ENCODE peak calls at places on chromosome 6, in five cellular contexts. B, Q, T, G and V are unnamed samples.

GRCh38 chr6:106975699-106976032 is 1.1 kb upstream of the CD24 start:
- DNase-seq in B (no peak), Q (no peak), T (no peak), G (no peak), V (no peak)

GRCh38 chr6:31558631-31559500 is 11.5 kb downstream of the NFKBIL1 start:
- DNase-seq in B (no peak), Q (no peak), T (no peak), G (peak; percentile 72), V (peak; percentile 87)

GRCh38 chr6:136787726-136788068 is 4.6 kb downstream of the MAP3K5 start:
- DNase-seq in B (no peak), Q (no peak), T (no peak), G (no peak), V (no peak)

GRCh38 chr6:28281288-28282064 is at the start of gene PGBD1:
- DNase-seq in B (peak; percentile 13), Q (peak; percentile 50), T (peak; percentile 67), G (peak; percentile 83), V (no peak)

GRCh38 chr6:80004199-80005072 is at the start of gene TTK:
- DNase-seq in B (peak; percentile 89), Q (peak; percentile 75), T (peak; percentile 93), G (peak; percentile 96), V (peak; percentile 89)

GRCh38 chr6:80404889-80405288 is 298.4 kb downstream of the BCKDHB start:
- DNase-seq in B (no peak), Q (no peak), T (no peak), G (no peak), V (no peak)

GRCh38 chr6:37004044-37004984 is 1.1 kb upstream of the FGD2 start:
- DNase-seq in B (no peak), Q (no peak), T (no peak), G (no peak), V (no peak)

GRCh38 chr6:125904871-125905270 is 51.7 kb upstream of the HINT3 start:
- DNase-seq in B (no peak), Q (no peak), T (no peak), G (no peak), V (peak; percentile 50)

GRCh38 chr6:27582928-27583725 is 110.2 kb upstream of the ZNF184 start:
- DNase-seq in B (no peak), Q (no peak), T (peak; percentile 65), G (peak; percentile 51), V (no peak)

GRCh38 chr6:4687989-4688947 is 87.9 kb upstream of the CDYL start:
- DNase-seq in B (peak; percentile 53), Q (no peak), T (no peak), G (peak; percentile 66), V (no peak)

GRCh38 chr6:44012078-44012493 is 115.2 kb downstream of the MRPL14 start:
- DNase-seq in B (no peak), Q (no peak), T (no peak), G (no peak), V (no peak)

GRCh38 chr6:2733324-2733723 is 17.4 kb downstream of the MYLK4 start:
- DNase-seq in B (no peak), Q (no peak), T (no peak), G (peak; percentile 66), V (peak; percentile 84)

GRCh38 chr6:5996701-5997419 is 9.9 kb downstream of the NRN1 start:
- DNase-seq in B (no peak), Q (no peak), T (no peak), G (no peak), V (no peak)
- TF ChIP-seq EZH2 in B (no peak), Q (peak; percentile 14), T (peak; percentile 39), G (no peak), V (no peak)

GRCh38 chr6:119347466-119348307 is 1.9 kb downstream of the MAN1A1 start:
- DNase-seq in B (no peak), Q (no peak), T (peak; percentile 96), G (peak; percentile 47), V (no peak)
- TF ChIP-seq ZNF274 in B (no peak), Q (no peak), T (no peak), G (no peak), V (no peak)

GRCh38 chr6:166307082-166307980 is 861 bp downstream of the PRR18 start:
- DNase-seq in B (no peak), Q (no peak), T (no peak), G (no peak), V (no peak)
- TF ChIP-seq EZH2 in B (no peak), Q (peak; percentile 55), T (no peak), G (no peak), V (no peak)

DNA sequence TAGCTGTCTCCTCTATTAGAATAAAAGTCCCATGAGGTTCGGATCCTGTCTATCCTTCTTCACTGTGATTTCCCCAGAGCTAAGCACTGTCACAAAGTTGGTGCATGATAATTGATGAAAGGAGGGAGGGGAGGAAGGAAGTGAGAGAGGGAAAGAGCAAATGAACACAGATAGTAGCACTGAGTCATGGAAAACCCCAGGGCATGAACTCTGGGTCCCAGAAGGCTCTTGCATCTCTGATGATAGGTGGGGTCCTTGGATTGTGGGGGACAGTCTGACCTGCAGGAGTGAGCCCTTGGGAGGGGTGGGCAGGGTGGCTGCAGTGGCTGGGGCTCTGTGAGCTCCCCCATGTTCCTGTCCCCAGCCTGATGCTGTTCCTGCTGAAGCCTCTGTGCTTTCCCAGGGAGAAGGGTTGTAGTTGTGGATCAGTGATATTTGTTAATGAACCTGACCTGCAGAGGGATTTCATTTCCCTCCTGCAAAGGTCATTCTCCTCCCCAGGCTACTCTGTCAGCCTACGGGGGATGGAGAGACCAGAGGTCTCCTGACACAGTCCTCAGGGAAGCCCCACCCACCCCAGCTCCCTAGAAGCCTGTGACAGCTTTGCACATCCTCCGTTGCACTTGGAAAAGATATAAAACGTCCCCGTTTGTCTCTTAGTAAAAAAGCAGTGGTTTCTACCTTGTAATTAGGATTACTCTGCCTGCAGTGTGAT is 293.9 kb downstream of the LRFN2 start:
- DNase-seq in B (no peak), Q (no peak), T (no peak), G (no peak), V (no peak)
- TF ChIP-seq ZNF274 in B (no peak), Q (no peak), T (no peak), G (no peak), V (no peak)

DNA sequence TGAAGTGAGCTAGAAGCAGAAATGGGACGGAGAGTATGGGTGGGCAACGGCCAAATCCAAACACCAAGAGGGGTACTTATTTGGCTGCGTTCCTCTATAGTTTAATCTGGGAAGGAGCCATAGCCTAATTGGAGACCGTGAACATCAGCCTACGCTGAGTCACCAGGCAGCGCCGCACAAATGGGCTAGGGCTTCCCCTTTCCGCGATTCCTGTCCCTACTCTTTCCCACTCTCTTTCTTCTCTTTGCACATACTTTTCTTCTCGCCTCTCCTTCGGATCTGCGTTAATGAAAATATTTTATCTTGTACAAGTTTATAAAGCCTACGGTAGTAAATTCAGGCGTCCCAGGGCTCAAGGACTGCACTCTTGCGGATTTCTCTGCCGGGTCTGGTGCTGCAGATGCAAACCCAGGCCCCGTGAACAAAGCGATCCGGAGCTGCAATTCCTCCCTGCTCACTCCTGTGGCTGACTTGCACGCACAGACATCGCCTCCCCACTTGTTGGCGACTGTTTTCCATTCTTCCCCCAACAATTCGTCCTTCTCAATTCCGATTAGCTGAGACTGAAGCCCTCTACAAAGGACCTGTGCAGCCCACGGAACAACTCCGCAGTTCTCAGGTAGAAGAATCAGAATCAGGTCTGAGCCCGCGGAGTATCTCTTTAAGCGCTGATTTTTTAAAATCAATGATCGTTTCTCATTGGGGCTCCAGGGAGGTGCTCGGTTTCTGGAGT is 4.2 kb upstream of the TBX18 start:
- DNase-seq in B (no peak), Q (no peak), T (no peak), G (no peak), V (no peak)
- TF ChIP-seq EZH2 in B (no peak), Q (peak; percentile 97), T (no peak), G (no peak), V (no peak)

GRCh38 chr6:159042824-159043181 is 2.0 kb downstream of the TAGAP start:
- DNase-seq in B (no peak), Q (no peak), T (no peak), G (no peak), V (no peak)

GRCh38 chr6:159042003-159042823 is 2.6 kb downstream of the TAGAP start:
- DNase-seq in B (peak; percentile 68), Q (peak; percentile 59), T (peak; percentile 70), G (peak; percentile 86), V (peak; percentile 69)

GRCh38 chr6:159044899-159045727 is at the start of gene TAGAP:
- DNase-seq in B (no peak), Q (no peak), T (no peak), G (no peak), V (peak; percentile 63)

GRCh38 chr6:159043236-159043635 is 1.6 kb downstream of the TAGAP start:
- DNase-seq in B (no peak), Q (no peak), T (no peak), G (no peak), V (no peak)

GRCh38 chr6:159043986-159044385 is 805 bp downstream of the TAGAP start:
- DNase-seq in B (no peak), Q (no peak), T (no peak), G (no peak), V (no peak)
- TF ChIP-seq ZNF274 in B (no peak), Q (no peak), T (no peak), G (no peak), V (no peak)

GRCh38 chr6:1382883-1383728 is 6.3 kb upstream of the FOXF2 start:
- DNase-seq in B (no peak), Q (no peak), T (no peak), G (no peak), V (no peak)

GRCh38 chr6:1382331-1382882 is 7.0 kb upstream of the FOXF2 start:
- DNase-seq in B (no peak), Q (no peak), T (no peak), G (no peak), V (no peak)

GRCh38 chr6:1385129-1386042 is 4.0 kb upstream of the FOXF2 start:
- DNase-seq in B (no peak), Q (no peak), T (no peak), G (no peak), V (no peak)

GRCh38 chr6:1384549-1385128 is 4.7 kb upstream of the FOXF2 start:
- DNase-seq in B (no peak), Q (no peak), T (no peak), G (no peak), V (no peak)

GRCh38 chr6:1383729-1384548 is 5.4 kb upstream of the FOXF2 start:
- DNase-seq in B (no peak), Q (no peak), T (no peak), G (no peak), V (no peak)
- TF ChIP-seq EZH2 in B (no peak), Q (no peak), T (peak; percentile 43), G (no peak), V (no peak)